ENCODE peak calls at places on chromosomes 4 and X, in nine cellular contexts. One of them, this sample, is unnamed.
A peak's percentile ranks its signal among the peaks of the same experiment; 100 is the strongest.

GRCh38 chr4:2322801-2323200 is 60.9 kb upstream of the MXD4 start:
- DNase-seq in NCI-H1092 treated with DMSO at 0.1 percent for 48 hours: no peak
- DNase-seq in anterior cingulate cortex: no peak
- DNase-seq in Caco-2: no peak
- DNase-seq in T follicular helper cell: no peak
- DNase-seq in Caki2: no peak
- DNase-seq in stimulated activated CD4-positive, alpha-beta T cell treated with anti-CD3 and anti-CD28 coated beads, Interleukin-4, amount 100 ng/mL, for 48 hours: no peak
- DNase-seq in nephron progenitor cell: no peak
- DNase-seq in NCI-H2171 treated with DMSO at 0.1 percent for 48 hours: peak; percentile 0
- DNase-seq in this sample: no peak

GRCh38 chrX:78650906-78651437 is 8.2 kb downstream of the RTL3 start:
- DNase-seq in NCI-H2171 treated with DMSO at 0.1 percent for 48 hours: no peak
- DNase-seq in nephron progenitor cell: no peak
- DNase-seq in stimulated activated CD4-positive, alpha-beta T cell treated with anti-CD3 and anti-CD28 coated beads, Interleukin-4, amount 100 ng/mL, for 48 hours: no peak
- DNase-seq in anterior cingulate cortex: no peak
- DNase-seq in Caco-2: no peak
- DNase-seq in T follicular helper cell: no peak
- DNase-seq in Caki2: no peak
- DNase-seq in NCI-H1092 treated with DMSO at 0.1 percent for 48 hours: no peak
- DNase-seq in this sample: no peak

GRCh38 chrX:4830880-4831557 is 1117.6 kb upstream of the PRKX start:
- DNase-seq in NCI-H1092 treated with DMSO at 0.1 percent for 48 hours: no peak
- DNase-seq in anterior cingulate cortex: no peak
- DNase-seq in T follicular helper cell: no peak
- DNase-seq in Caki2: no peak
- DNase-seq in NCI-H2171 treated with DMSO at 0.1 percent for 48 hours: no peak
- DNase-seq in stimulated activated CD4-positive, alpha-beta T cell treated with anti-CD3 and anti-CD28 coated beads, Interleukin-4, amount 100 ng/mL, for 48 hours: no peak
- DNase-seq in Caco-2: peak; percentile 50
- DNase-seq in nephron progenitor cell: no peak
- DNase-seq in this sample: peak; percentile 1

GRCh38 chr4:148445903-148446261 is 3.7 kb upstream of the NR3C2 start:
- DNase-seq in Caco-2: no peak
- DNase-seq in NCI-H1092 treated with DMSO at 0.1 percent for 48 hours: no peak
- DNase-seq in Caki2: no peak
- DNase-seq in stimulated activated CD4-positive, alpha-beta T cell treated with anti-CD3 and anti-CD28 coated beads, Interleukin-4, amount 100 ng/mL, for 48 hours: no peak
- DNase-seq in NCI-H2171 treated with DMSO at 0.1 percent for 48 hours: no peak
- DNase-seq in T follicular helper cell: no peak
- DNase-seq in nephron progenitor cell: no peak
- DNase-seq in anterior cingulate cortex: no peak
- DNase-seq in this sample: no peak

GRCh38 chrX:68487924-68488323 is 10.9 kb upstream of the YIPF6 start:
- DNase-seq in Caco-2: no peak
- DNase-seq in anterior cingulate cortex: no peak
- DNase-seq in stimulated activated CD4-positive, alpha-beta T cell treated with anti-CD3 and anti-CD28 coated beads, Interleukin-4, amount 100 ng/mL, for 48 hours: no peak
- DNase-seq in NCI-H2171 treated with DMSO at 0.1 percent for 48 hours: no peak
- DNase-seq in Caki2: no peak
- DNase-seq in NCI-H1092 treated with DMSO at 0.1 percent for 48 hours: no peak
- DNase-seq in T follicular helper cell: no peak
- DNase-seq in nephron progenitor cell: no peak
- DNase-seq in this sample: no peak

GRCh38 chrX:1444896-1445480 is 7.7 kb downstream of the ASMTL start:
- DNase-seq in T follicular helper cell: no peak
- DNase-seq in anterior cingulate cortex: no peak
- DNase-seq in Caki2: no peak
- DNase-seq in nephron progenitor cell: no peak
- DNase-seq in NCI-H1092 treated with DMSO at 0.1 percent for 48 hours: no peak
- DNase-seq in NCI-H2171 treated with DMSO at 0.1 percent for 48 hours: no peak
- DNase-seq in Caco-2: peak; percentile 15
- DNase-seq in stimulated activated CD4-positive, alpha-beta T cell treated with anti-CD3 and anti-CD28 coated beads, Interleukin-4, amount 100 ng/mL, for 48 hours: no peak
- DNase-seq in this sample: no peak

GRCh38 chr4:90002406-90003040 is 107.9 kb downstream of the MMRN1 start:
- DNase-seq in NCI-H1092 treated with DMSO at 0.1 percent for 48 hours: peak; percentile 71
- DNase-seq in Caki2: no peak
- DNase-seq in Caco-2: no peak
- DNase-seq in stimulated activated CD4-positive, alpha-beta T cell treated with anti-CD3 and anti-CD28 coated beads, Interleukin-4, amount 100 ng/mL, for 48 hours: no peak
- DNase-seq in T follicular helper cell: no peak
- DNase-seq in anterior cingulate cortex: no peak
- DNase-seq in nephron progenitor cell: no peak
- DNase-seq in NCI-H2171 treated with DMSO at 0.1 percent for 48 hours: peak; percentile 76
- DNase-seq in this sample: no peak

GRCh38 chr4:83644677-83645639 is 109.0 kb downstream of the GPAT3 start:
- DNase-seq in NCI-H1092 treated with DMSO at 0.1 percent for 48 hours: peak; percentile 54
- DNase-seq in Caki2: peak; percentile 30
- DNase-seq in stimulated activated CD4-positive, alpha-beta T cell treated with anti-CD3 and anti-CD28 coated beads, Interleukin-4, amount 100 ng/mL, for 48 hours: peak; percentile 9
- DNase-seq in T follicular helper cell: peak; percentile 6
- DNase-seq in Caco-2: no peak
- DNase-seq in NCI-H2171 treated with DMSO at 0.1 percent for 48 hours: peak; percentile 43
- DNase-seq in nephron progenitor cell: peak; percentile 33
- DNase-seq in anterior cingulate cortex: no peak
- DNase-seq in this sample: peak; percentile 54

GRCh38 chr4:44912980-44913379 is 186.6 kb upstream of the GNPDA2 start:
- DNase-seq in anterior cingulate cortex: no peak
- DNase-seq in Caki2: no peak
- DNase-seq in T follicular helper cell: no peak
- DNase-seq in Caco-2: no peak
- DNase-seq in NCI-H2171 treated with DMSO at 0.1 percent for 48 hours: no peak
- DNase-seq in NCI-H1092 treated with DMSO at 0.1 percent for 48 hours: no peak
- DNase-seq in stimulated activated CD4-positive, alpha-beta T cell treated with anti-CD3 and anti-CD28 coated beads, Interleukin-4, amount 100 ng/mL, for 48 hours: no peak
- DNase-seq in nephron progenitor cell: no peak
- DNase-seq in this sample: no peak

GRCh38 chr4:178316211-178316610 is 874.0 kb upstream of the AGA start:
- DNase-seq in NCI-H2171 treated with DMSO at 0.1 percent for 48 hours: no peak
- DNase-seq in stimulated activated CD4-positive, alpha-beta T cell treated with anti-CD3 and anti-CD28 coated beads, Interleukin-4, amount 100 ng/mL, for 48 hours: no peak
- DNase-seq in NCI-H1092 treated with DMSO at 0.1 percent for 48 hours: no peak
- DNase-seq in Caco-2: no peak
- DNase-seq in T follicular helper cell: no peak
- DNase-seq in Caki2: no peak
- DNase-seq in nephron progenitor cell: no peak
- DNase-seq in anterior cingulate cortex: no peak
- DNase-seq in this sample: no peak

GRCh38 chr4:39021631-39022030 is 10.6 kb downstream of the TMEM156 start:
- DNase-seq in Caki2: no peak
- DNase-seq in NCI-H2171 treated with DMSO at 0.1 percent for 48 hours: no peak
- DNase-seq in anterior cingulate cortex: no peak
- DNase-seq in Caco-2: no peak
- DNase-seq in T follicular helper cell: no peak
- DNase-seq in NCI-H1092 treated with DMSO at 0.1 percent for 48 hours: no peak
- DNase-seq in nephron progenitor cell: no peak
- DNase-seq in stimulated activated CD4-positive, alpha-beta T cell treated with anti-CD3 and anti-CD28 coated beads, Interleukin-4, amount 100 ng/mL, for 48 hours: no peak
- DNase-seq in this sample: no peak

GRCh38 chrX:123859409-123859827 is 435 bp upstream of the XIAP start:
- DNase-seq in T follicular helper cell: peak; percentile 28
- DNase-seq in NCI-H2171 treated with DMSO at 0.1 percent for 48 hours: peak; percentile 82
- DNase-seq in nephron progenitor cell: peak; percentile 69
- DNase-seq in stimulated activated CD4-positive, alpha-beta T cell treated with anti-CD3 and anti-CD28 coated beads, Interleukin-4, amount 100 ng/mL, for 48 hours: peak; percentile 49
- DNase-seq in Caco-2: no peak
- DNase-seq in NCI-H1092 treated with DMSO at 0.1 percent for 48 hours: peak; percentile 90
- DNase-seq in anterior cingulate cortex: peak; percentile 74
- DNase-seq in Caki2: no peak
- DNase-seq in this sample: no peak

This sample was measured in RWPE1.